ENCODE peak calls at places on chromosomes 3 and 15, in four cellular contexts. A is NB4, O is HepG2, M is ovary. Q is an unnamed sample.

GRCh38 chr3:40581166-40581565 is 56.4 kb downstream of the ZNF621 start:
- DNase-seq in A (no peak), O (no peak), M (no peak), Q (no peak)

GRCh38 chr3:20310629-20311028 is 124.6 kb upstream of the SGO1 start:
- DNase-seq in M (no peak), O (no peak), A (no peak), Q (no peak)

GRCh38 chr15:33031324-33031736 is 163.2 kb downstream of the FMN1 start:
- DNase-seq in A (no peak), M (no peak), O (no peak), Q (no peak)

GRCh38 chr3:33004961-33005360 is 53.5 kb downstream of the CCR4 start:
- DNase-seq in O (no peak), A (no peak), M (no peak), Q (no peak)

GRCh38 chr3:4071481-4072184 is 231.5 kb upstream of the SETMAR start:
- DNase-seq in M (no peak), A (no peak), O (no peak), Q (no peak)

GRCh38 chr3:134904796-134905646 is 110.0 kb downstream of the EPHB1 start:
- DNase-seq in O (no peak), M (no peak), A (no peak), Q (no peak)

GRCh38 chr3:12925648-12926047 is 84.3 kb upstream of the RPL32 start:
- DNase-seq in A (no peak), M (no peak), O (no peak), Q (no peak)

GRCh38 chr3:61360297-61360696 is 109.0 kb upstream of the FHIT start:
- DNase-seq in M (no peak), O (no peak), A (no peak), Q (no peak)

GRCh38 chr15:59953392-59953883 is 50.7 kb upstream of the FOXB1 start:
- DNase-seq in A (no peak), M (no peak), O (no peak), Q (no peak)

GRCh38 chr15:93417156-93418077 is 328.4 kb upstream of the RGMA start:
- DNase-seq in M (no peak), O (no peak), A (no peak), Q (no peak)

GRCh38 chr3:4741404-4742307 is 237.6 kb upstream of the BHLHE40 start:
- DNase-seq in A (peak; percentile 92), M (peak; percentile 77), O (peak; percentile 45), Q (peak; percentile 60)

GRCh38 chr15:38202356-38202755 is 50.3 kb upstream of the SPRED1 start:
- DNase-seq in A (no peak), O (no peak), M (no peak), Q (no peak)

GRCh38 chr3:159280326-159280725 is 478.5 kb downstream of the MFSD1 start:
- DNase-seq in A (no peak), M (no peak), O (no peak), Q (no peak)

GRCh38 chr3:23923786-23924185 is 6.9 kb downstream of the RPL15 start:
- DNase-seq in O (no peak), A (no peak), M (no peak), Q (no peak)

GRCh38 chr3:134652409-134652831 is 1.6 kb upstream of the KY start:
- DNase-seq in M (no peak), O (no peak), A (no peak), Q (no peak)

GRCh38 chr3:72142028-72142427 is 357.1 kb upstream of the PROK2 start:
- DNase-seq in M (no peak), O (no peak), A (no peak), Q (no peak)

GRCh38 chr15:66941231-66941711 is 124.1 kb upstream of the SMAD3 start:
- DNase-seq in O (no peak), A (no peak), M (no peak), Q (no peak)

GRCh38 chr3:50237133-50237651 is 1.2 kb downstream of the GNAI2 start:
- DNase-seq in O (no peak), M (no peak), A (peak; percentile 66), Q (no peak)

GRCh38 chr3:50239649-50240048 is 3.6 kb downstream of the GNAI2 start:
- DNase-seq in A (no peak), O (no peak), M (no peak), Q (no peak)

GRCh38 chr3:50236484-50237132 is 604 bp downstream of the GNAI2 start:
- DNase-seq in A (no peak), M (no peak), O (no peak), Q (no peak)

GRCh38 chr3:50237754-50238548 is 1.9 kb downstream of the GNAI2 start:
- DNase-seq in O (no peak), M (peak; percentile 74), A (peak; percentile 93), Q (peak; percentile 64)

DNA sequence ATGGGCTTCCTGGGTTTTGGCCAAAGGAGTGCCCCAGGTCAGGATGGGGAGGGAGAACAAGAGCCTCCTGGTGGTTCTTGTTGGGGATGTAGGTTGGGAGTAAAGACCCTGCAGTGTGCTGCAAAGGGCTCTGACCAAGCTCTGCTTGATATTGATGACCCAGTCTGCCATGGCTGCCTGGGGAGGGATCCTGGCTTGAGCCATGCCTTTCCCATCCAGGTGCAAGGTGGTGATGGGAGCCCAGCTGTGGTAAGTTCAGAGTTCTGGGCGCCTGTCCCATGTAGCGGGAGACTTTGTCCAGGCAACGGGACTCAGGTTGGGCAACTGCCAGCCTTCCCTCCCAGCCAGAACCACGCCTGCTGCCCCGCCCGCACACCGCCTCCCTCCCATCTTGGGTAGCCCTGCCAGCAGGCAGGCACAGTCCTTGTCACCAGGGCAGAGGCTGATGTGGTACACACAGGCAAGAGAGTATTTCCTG is 2.6 kb downstream of the GNAI2 start:
- DNase-seq in A (no peak), O (peak; percentile 45), M (peak; percentile 68), Q (peak; percentile 93)
- TF ChIP-seq POLR2A in A (no peak), O (no peak), M (no peak), Q (no peak)

GRCh38 chr15:96333194-96334016 is 2.9 kb downstream of the NR2F2 start:
- DNase-seq in M (peak; percentile 55), A (peak; percentile 66), O (no peak), Q (peak; percentile 44)
- TF ChIP-seq POLR2A in M (no peak), A (no peak), O (no peak), Q (no peak)

GRCh38 chr3:38164136-38164965 is 986 bp upstream of the OXSR1 start:
- DNase-seq in A (no peak), O (no peak), M (peak; percentile 56), Q (no peak)
- TF ChIP-seq POLR2A in A (no peak), O (no peak), M (peak; percentile 77), Q (peak; percentile 33)

GRCh38 chr3:196557236-196557635 is 11.1 kb downstream of the WDR53 start:
- DNase-seq in O (no peak), M (no peak), A (no peak), Q (no peak)

GRCh38 chr3:196554205-196554604 is 14.1 kb downstream of the WDR53 start:
- DNase-seq in A (peak; percentile 79), O (no peak), M (no peak), Q (no peak)

GRCh38 chr3:196555295-196555694 is 13.1 kb downstream of the WDR53 start:
- DNase-seq in M (no peak), A (no peak), O (no peak), Q (no peak)

GRCh38 chr3:196552253-196552652 is 16.1 kb downstream of the WDR53 start:
- DNase-seq in A (no peak), M (no peak), O (no peak), Q (no peak)

GRCh38 chr3:196553551-196553950 is 14.8 kb downstream of the WDR53 start:
- DNase-seq in A (no peak), M (no peak), O (no peak), Q (peak; percentile 71)
- TF ChIP-seq POLR2A in A (no peak), M (no peak), O (no peak), Q (peak; percentile 20)

GRCh38 chr3:169022457-169022856 is 641.1 kb downstream of the MECOM start:
- DNase-seq in M (no peak), A (no peak), O (no peak), Q (no peak)

GRCh38 chr3:169029674-169030285 is 633.7 kb downstream of the MECOM start:
- DNase-seq in A (no peak), M (no peak), O (no peak), Q (no peak)

GRCh38 chr3:169028716-169029115 is 634.8 kb downstream of the MECOM start:
- DNase-seq in M (no peak), A (no peak), O (no peak), Q (no peak)

DNA sequence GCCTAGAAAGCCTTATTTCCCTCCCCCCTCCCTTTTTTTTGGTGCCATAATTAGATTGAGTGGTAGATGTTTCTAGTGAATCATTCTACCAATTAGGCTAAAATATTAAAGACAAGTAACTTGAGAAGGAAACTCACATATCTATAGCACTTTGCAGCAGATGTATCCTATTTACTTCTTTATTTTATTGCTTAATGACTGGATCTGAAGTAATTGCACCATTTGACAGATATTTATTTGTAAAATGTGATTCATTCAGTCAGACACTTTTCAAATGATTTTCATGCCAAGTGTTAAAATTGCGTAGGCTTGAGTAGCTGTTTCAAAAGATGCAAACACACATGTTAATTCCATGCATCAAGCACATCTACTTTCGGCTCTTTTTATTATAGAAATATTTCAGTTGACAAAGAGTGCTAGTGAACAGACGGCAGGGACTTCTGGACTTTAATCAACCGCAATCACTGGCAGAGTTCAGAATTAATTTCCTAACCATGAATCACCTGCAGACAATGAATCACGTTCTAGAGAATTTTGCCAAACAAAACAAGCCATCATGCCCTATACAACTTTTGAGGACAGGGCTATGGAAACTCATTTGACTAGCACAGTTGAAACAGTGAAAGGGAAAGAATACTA is 636.9 kb downstream of the MECOM start:
- DNase-seq in A (no peak), M (no peak), O (peak; percentile 1), Q (no peak)
- TF ChIP-seq POLR2A in A (no peak), M (no peak), O (no peak), Q (no peak)

DNA sequence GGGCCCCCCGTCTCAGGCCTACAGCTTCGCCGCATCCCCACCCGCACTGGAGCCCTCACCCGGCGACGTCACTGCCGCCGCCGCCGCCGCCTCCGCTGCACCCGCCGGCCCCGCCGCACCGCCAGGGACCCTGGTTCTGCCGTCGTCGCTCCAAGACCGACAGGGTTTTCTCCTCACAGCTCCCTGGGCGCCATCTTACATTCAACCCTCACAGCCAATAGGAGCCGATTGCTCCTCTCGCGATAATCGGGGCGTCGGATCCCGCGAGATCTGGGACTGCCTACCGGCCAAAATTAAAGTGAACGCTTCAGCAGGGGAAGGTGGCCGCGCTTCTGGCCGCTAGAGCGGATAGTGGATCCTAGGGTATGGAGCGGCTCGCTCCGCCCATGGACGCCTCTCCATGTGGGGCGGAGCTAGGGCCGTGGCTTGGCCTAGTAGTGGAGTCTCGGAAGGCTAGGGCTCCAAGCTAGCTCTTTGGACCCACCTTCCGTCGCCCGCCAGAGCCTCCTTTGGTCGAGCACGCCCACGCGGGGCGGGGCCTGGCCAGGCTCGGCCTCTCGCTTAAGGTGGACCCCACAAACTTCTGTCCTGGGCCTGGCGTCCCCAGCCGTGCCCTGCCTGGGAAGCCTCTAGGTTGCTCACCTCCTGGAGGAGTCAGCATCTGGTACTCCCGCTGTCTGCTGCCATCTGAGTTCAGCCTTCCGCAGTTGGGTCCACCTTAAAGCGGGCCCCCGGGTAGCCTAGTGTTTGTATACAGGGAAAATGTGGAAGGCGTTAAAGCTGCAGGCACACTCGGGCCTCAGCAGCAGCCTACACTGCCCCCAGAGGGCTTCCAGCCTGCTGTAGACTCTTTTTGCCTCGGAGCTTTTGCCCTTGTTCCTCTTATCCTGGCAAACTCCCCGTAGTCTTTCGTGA is at the start of gene QRICH1:
- DNase-seq in M (peak; percentile 98), A (peak; percentile 97), O (peak; percentile 96), Q (peak; percentile 94)
- TF ChIP-seq POLR2A in M (peak; percentile 72), A (peak; percentile 74), O (peak; percentile 67), Q (peak; percentile 61)